ENCODE peak calls at places on chromosomes 16 and 17, in eight cellular contexts. V, F, T, J, U, B, Q and K are unnamed samples.
A peak's percentile ranks its signal among the peaks of the same experiment; 100 is the strongest.

GRCh38 chr16:2223375-2224182 is at the start of gene E4F1:
- DNase-seq in F (peak; percentile 100), U (peak; percentile 100), T (peak; percentile 99), Q (peak; percentile 100), V (peak; percentile 100), B (peak; percentile 97), J (peak; percentile 99), K (peak; percentile 99)

GRCh38 chr16:72935896-72936295 is 112.0 kb downstream of the ZFHX3 start:
- DNase-seq in F (no peak), T (no peak), U (no peak), Q (no peak), J (no peak), V (no peak), B (no peak), K (no peak)

GRCh38 chr17:36933174-36934143 is 3.8 kb upstream of the LHX1 start:
- DNase-seq in J (no peak), B (no peak), V (no peak), T (no peak), F (no peak), Q (peak; percentile 54), U (no peak), K (peak; percentile 45)

GRCh38 chr16:28985611-28986041 is 774 bp downstream of the LAT start:
- DNase-seq in T (no peak), Q (no peak), V (no peak), B (no peak), J (no peak), U (no peak), F (no peak), K (no peak)

GRCh38 chr17:72315514-72315913 is 194.7 kb downstream of the SOX9 start:
- DNase-seq in B (no peak), U (no peak), Q (no peak), F (no peak), T (no peak), V (no peak), J (no peak), K (no peak)

GRCh38 chr17:1720856-1721386 is 3.6 kb upstream of the WDR81 start:
- DNase-seq in F (peak; percentile 60), J (no peak), T (peak; percentile 61), B (no peak), V (peak; percentile 41), Q (peak; percentile 64), U (peak; percentile 69), K (peak; percentile 81)

GRCh38 chr17:59558953-59559352 is 6.5 kb upstream of the DHX40 start:
- DNase-seq in F (peak; percentile 48), U (no peak), B (no peak), T (no peak), J (no peak), V (peak; percentile 3), Q (no peak), K (no peak)

GRCh38 chr17:41360291-41360995 is 9.2 kb downstream of the KRT33B start:
- DNase-seq in Q (no peak), V (peak; percentile 97), U (no peak), B (no peak), T (no peak), F (peak; percentile 62), J (no peak), K (no peak)

GRCh38 chr17:14826361-14826760 is 438.8 kb downstream of the PMP22 start:
- DNase-seq in V (no peak), B (no peak), U (no peak), T (no peak), J (no peak), F (no peak), Q (no peak), K (no peak)

GRCh38 chr16:66471696-66472393 is 44.8 kb downstream of the BEAN1 start:
- DNase-seq in V (no peak), U (no peak), B (no peak), J (no peak), Q (no peak), T (no peak), F (no peak), K (no peak)

GRCh38 chr17:47959825-47960655 is 2.4 kb upstream of the PRR15L start:
- DNase-seq in F (no peak), B (no peak), Q (no peak), U (no peak), J (no peak), V (no peak), T (no peak), K (peak; percentile 92)
- H3K9ac ChIP-seq in F (no peak overlapping the region), B (no peak overlapping the region), Q (no peak overlapping the region), U (peak overlapping the region; percentile 50), J (no peak overlapping the region), V (no peak overlapping the region), T (no peak overlapping the region), K (peak overlapping the region; percentile 48)

GRCh38 chr16:872436-873242 is 72.1 kb upstream of the GNG13 start:
- DNase-seq in B (no peak), T (no peak), V (no peak), F (no peak), Q (no peak), U (no peak), J (no peak), K (no peak)
- H3K9ac ChIP-seq in B (no peak overlapping the region), T (no peak overlapping the region), V (no peak overlapping the region), F (no peak overlapping the region), Q (no peak overlapping the region), U (no peak overlapping the region), J (no peak overlapping the region), K (no peak overlapping the region)

DNA sequence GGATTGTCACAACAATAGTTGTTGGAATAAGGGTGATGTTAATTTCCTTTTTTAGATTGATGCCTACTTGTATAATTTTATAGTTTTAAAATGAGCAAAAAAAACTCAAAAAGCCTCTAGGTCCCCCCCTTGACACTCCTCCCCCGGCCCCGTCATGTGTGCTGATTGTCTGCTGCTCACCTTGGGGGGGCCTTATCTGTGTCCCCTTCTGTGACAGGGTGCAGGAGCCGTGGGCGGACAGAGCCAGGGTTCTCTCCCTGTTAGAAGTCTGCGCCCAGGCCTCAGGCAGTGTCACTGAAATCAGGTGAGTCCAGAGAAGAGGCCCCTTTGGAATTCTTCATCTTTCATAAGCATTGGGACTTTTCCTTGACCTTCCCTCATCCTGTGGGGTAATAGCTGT is 27.4 kb upstream of the CPNE2 start:
- DNase-seq in J (no peak), T (no peak), V (no peak), F (no peak), U (peak; percentile 78), Q (no peak), B (no peak), K (no peak)
- H3K9ac ChIP-seq in J (no peak overlapping the region), T (no peak overlapping the region), V (no peak overlapping the region), F (no peak overlapping the region), U (peak overlapping the region; percentile 50), Q (no peak overlapping the region), B (no peak overlapping the region), K (no peak overlapping the region)

DNA sequence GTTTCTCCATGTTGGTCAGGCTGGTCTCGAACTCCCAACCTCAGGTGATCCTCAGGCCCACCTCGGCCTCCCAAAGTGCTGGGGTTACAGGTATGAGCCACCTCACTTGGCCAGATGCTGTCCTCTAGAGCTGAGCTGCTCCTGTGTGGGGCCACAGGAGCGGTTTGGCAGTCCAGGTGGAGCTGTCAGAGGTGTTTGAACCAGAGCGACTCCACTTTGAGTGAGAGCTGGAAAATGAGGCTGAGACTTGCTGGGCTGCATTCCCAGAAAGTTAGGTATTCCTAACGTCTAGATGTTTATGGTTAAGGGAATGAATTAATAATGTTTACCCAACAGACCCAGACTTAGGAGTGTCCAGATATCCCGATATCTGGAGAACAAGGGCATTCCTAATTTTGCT is 16.8 kb upstream of the PSMD7 start:
- DNase-seq in Q (no peak), U (no peak), B (no peak), J (no peak), V (no peak), F (no peak), T (no peak), K (no peak)
- H3K9ac ChIP-seq in Q (no peak overlapping the region), U (no peak overlapping the region), B (no peak overlapping the region), J (no peak overlapping the region), V (no peak overlapping the region), F (no peak overlapping the region), T (no peak overlapping the region), K (no peak overlapping the region)

DNA sequence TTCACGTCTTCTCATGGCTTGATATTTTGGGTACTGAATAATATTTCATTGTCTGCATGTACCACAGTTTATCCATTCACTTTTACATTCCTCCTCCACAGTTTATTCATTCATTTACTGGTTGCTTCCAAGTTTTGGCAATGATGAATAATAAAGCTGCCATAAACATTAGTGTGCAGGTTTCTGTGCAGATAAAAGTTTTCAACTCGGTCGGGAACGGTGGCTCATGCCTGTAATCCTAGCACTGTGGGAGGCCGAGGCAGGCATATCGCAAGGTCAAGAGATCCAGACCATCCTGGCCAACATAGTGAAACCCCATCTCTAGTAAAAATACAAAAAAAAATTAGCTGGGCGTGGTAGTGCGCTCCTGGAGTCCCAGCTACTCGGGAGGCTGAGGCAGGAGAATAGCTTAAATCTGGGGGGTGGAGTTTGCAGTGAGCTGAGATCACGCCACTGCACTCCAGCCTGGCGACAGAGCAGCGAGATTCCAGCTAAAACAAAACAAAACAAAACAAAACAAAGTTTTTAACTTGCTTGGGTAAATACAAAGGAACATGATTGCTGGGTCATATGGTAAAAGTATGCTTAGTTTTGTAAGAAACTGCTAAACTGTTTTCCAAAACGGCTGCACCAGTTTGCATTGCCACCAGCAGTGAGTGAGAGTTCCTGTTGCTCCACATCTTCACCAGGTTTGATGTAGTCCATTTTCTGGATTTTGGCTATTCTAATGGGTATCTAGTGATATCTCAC is 89.5 kb downstream of the WWP2 start:
- DNase-seq in V (peak; percentile 73), Q (no peak), B (no peak), F (peak; percentile 67), J (no peak), T (no peak), U (no peak), K (no peak)
- H3K9ac ChIP-seq in V (no peak overlapping the region), Q (no peak overlapping the region), B (no peak overlapping the region), F (peak overlapping the region; percentile 52), J (no peak overlapping the region), T (no peak overlapping the region), U (no peak overlapping the region), K (no peak overlapping the region)

GRCh38 chr17:57941384-57942370 is 13.5 kb downstream of the CUEDC1 start:
- DNase-seq in F (no peak), Q (no peak), T (no peak), U (no peak), J (no peak), V (no peak), B (no peak), K (no peak)

GRCh38 chr17:57939797-57940196 is 15.4 kb downstream of the CUEDC1 start:
- DNase-seq in J (no peak), F (no peak), U (peak; percentile 31), Q (no peak), T (no peak), V (no peak), B (no peak), K (peak; percentile 60)

GRCh38 chr17:57938061-57938502 is 17.1 kb downstream of the CUEDC1 start:
- DNase-seq in F (no peak), J (no peak), U (no peak), B (no peak), T (no peak), Q (no peak), V (no peak), K (peak; percentile 73)

GRCh38 chr17:57940653-57941329 is 14.4 kb downstream of the CUEDC1 start:
- DNase-seq in T (no peak), B (no peak), F (no peak), Q (no peak), V (no peak), U (no peak), J (no peak), K (no peak)

DNA sequence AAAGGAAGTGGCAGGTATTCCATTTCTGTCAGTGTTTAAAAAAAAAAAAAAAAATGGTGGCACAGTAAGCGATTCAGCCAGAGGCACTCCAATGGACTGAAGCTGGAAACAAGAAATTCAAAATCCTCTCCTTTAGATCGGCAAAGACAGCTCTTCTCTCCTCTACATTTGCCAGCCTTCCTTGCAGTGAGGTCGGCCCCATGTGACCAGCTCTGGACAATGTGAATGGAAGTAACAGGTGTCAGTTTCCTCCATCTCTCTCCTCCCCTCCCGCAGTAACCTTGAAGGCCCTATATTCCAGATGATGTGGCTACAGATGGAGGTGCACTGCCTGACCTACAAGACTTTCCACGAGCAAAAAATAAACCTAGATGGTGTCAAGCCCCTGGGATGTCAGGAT is 15.0 kb downstream of the CUEDC1 start:
- DNase-seq in Q (no peak), T (no peak), B (no peak), U (no peak), J (no peak), V (no peak), F (no peak), K (no peak)
- H3K9ac ChIP-seq in Q (no peak overlapping the region), T (peak overlapping the region; percentile 10), B (no peak overlapping the region), U (no peak overlapping the region), J (no peak overlapping the region), V (no peak overlapping the region), F (no peak overlapping the region), K (no peak overlapping the region)